ENCODE peak calls at places on chromosomes 16 and 17, in ten cellular contexts. N, Y, I, H, L, G, W, A, D and U are unnamed samples.

GRCh38 chr16:57773680-57774295 is 28.5 kb downstream of the KIFC3 start:
- DNase-seq in A (peak), D (no peak), W (no peak), N (no peak), I (no peak), L (no peak), G (no peak), H (no peak), Y (no peak), U (no peak)

GRCh38 chr16:14284930-14285541 is 213.9 kb downstream of the MRTFB start:
- DNase-seq in L (peak), I (no peak), A (no peak), Y (peak), D (no peak), W (peak), N (no peak), G (peak), H (no peak), U (no peak)

GRCh38 chr17:69314246-69315030 is 12.5 kb downstream of the ABCA5 start:
- DNase-seq in H (no peak), I (no peak), N (no peak), D (no peak), A (no peak), L (no peak), W (no peak), G (peak), Y (peak), U (no peak)

GRCh38 chr16:68229431-68230175 is 6.3 kb downstream of the ESRP2 start:
- DNase-seq in W (peak), I (no peak), A (peak), H (peak), G (peak), D (peak), L (peak), Y (peak), N (no peak), U (no peak)

GRCh38 chr17:46960152-46960551 is 18.9 kb downstream of the RPRML start:
- DNase-seq in N (no peak), I (no peak), H (no peak), D (no peak), L (no peak), A (no peak), W (no peak), G (no peak), Y (no peak), U (no peak)

GRCh38 chr17:17514993-17515920 is 19.1 kb upstream of the RASD1 start:
- DNase-seq in D (no peak), A (peak), I (no peak), G (peak), N (peak), L (no peak), W (peak), H (no peak), Y (no peak), U (no peak)

GRCh38 chr17:36188891-36189306 is 7.7 kb downstream of the CCL3L1 start:
- DNase-seq in A (no peak), D (no peak), W (peak), N (no peak), G (no peak), Y (no peak), I (no peak), H (no peak), L (peak), U (peak)

GRCh38 chr17:48011405-48012150 is 26.0 kb downstream of the COPZ2 start:
- DNase-seq in N (no peak), A (peak), Y (peak), L (peak), I (no peak), D (peak), H (no peak), G (peak), W (peak), U (no peak)

GRCh38 chr17:71613996-71614395 is 506.8 kb upstream of the SOX9 start:
- DNase-seq in D (no peak), L (no peak), H (no peak), Y (no peak), A (no peak), G (no peak), N (no peak), W (no peak), I (no peak), U (no peak)

GRCh38 chr16:57245472-57246113 is 534 bp downstream of the ARL2BP start:
- DNase-seq in N (no peak), D (peak), G (peak), A (no peak), I (peak), W (no peak), H (no peak), Y (peak), L (peak), U (no peak)

GRCh38 chr17:50129946-50130777 is at the start of gene SAMD14:
- DNase-seq in N (no peak), I (no peak), L (no peak), D (peak), A (no peak), W (no peak), Y (peak), G (peak), H (peak), U (no peak)

GRCh38 chr16:85751665-85752501 is 987 bp upstream of the C16orf74 start:
- DNase-seq in L (no peak), Y (no peak), D (no peak), N (no peak), G (no peak), I (no peak), W (no peak), H (no peak), A (no peak), U (no peak)

GRCh38 chr16:74169687-74170522 is 126.7 kb upstream of the PSMD7 start:
- DNase-seq in H (no peak), D (no peak), L (no peak), A (no peak), W (peak), N (peak), I (no peak), Y (no peak), G (peak), U (no peak)

GRCh38 chr16:27690604-27691003 is 140.7 kb downstream of the KATNIP start:
- DNase-seq in W (peak), N (no peak), H (no peak), I (no peak), D (peak), A (no peak), L (peak), Y (peak), G (peak), U (peak)

GRCh38 chr17:81392909-81393654 is 2.2 kb upstream of the BAHCC1 start:
- DNase-seq in D (no peak), G (no peak), A (no peak), H (no peak), I (no peak), L (no peak), Y (peak), W (no peak), N (no peak), U (no peak)

GRCh38 chr17:48577330-48577945 is 712 bp downstream of the HOXB4 start:
- DNase-seq in D (peak), A (no peak), I (no peak), W (no peak), G (peak), N (no peak), Y (no peak), L (no peak), H (no peak), U (no peak)

GRCh38 chr16:66354321-66354854 is 12.1 kb upstream of the CDH5 start:
- DNase-seq in H (no peak), N (no peak), Y (no peak), A (no peak), G (no peak), D (no peak), W (no peak), I (no peak), L (no peak), U (no peak)

GRCh38 chr17:82198092-82198491 is 14.6 kb downstream of the CCDC57 start:
- DNase-seq in G (no peak), I (no peak), H (no peak), W (no peak), A (no peak), L (peak), D (no peak), N (no peak), Y (no peak), U (no peak)

GRCh38 chr17:9809409-9809808 is 12.5 kb downstream of the GSG1L2 start:
- DNase-seq in G (no peak), I (no peak), A (no peak), D (no peak), H (no peak), Y (no peak), L (no peak), W (no peak), N (no peak), U (no peak)

GRCh38 chr16:1708768-1709180 is 2.8 kb downstream of the MAPK8IP3 start:
- DNase-seq in D (no peak), L (no peak), H (no peak), W (peak), Y (no peak), N (peak), I (peak), A (peak), G (no peak), U (peak)

GRCh38 chr17:37830151-37830993 is 85.5 kb upstream of the HNF1B start:
- DNase-seq in A (peak), W (no peak), I (no peak), G (no peak), L (no peak), D (no peak), Y (no peak), N (no peak), H (no peak), U (no peak)

GRCh38 chr17:73211745-73212144 is 18.9 kb downstream of the COG1 start:
- DNase-seq in H (peak), D (no peak), A (no peak), W (peak), L (no peak), Y (peak), I (no peak), N (no peak), G (no peak), U (peak)

GRCh38 chr16:72937360-72937759 is 110.6 kb downstream of the ZFHX3 start:
- DNase-seq in N (no peak), L (no peak), G (no peak), Y (peak), D (no peak), A (no peak), W (no peak), I (no peak), H (no peak), U (no peak)

GRCh38 chr17:39212200-39212810 is 12.2 kb downstream of the RPL19 start:
- DNase-seq in G (no peak), H (no peak), L (no peak), A (no peak), N (no peak), W (no peak), D (no peak), Y (no peak), I (peak), U (no peak)

GRCh38 chr16:88293097-88293496 is 89.7 kb upstream of the ZNF469 start:
- DNase-seq in G (no peak), Y (no peak), N (no peak), D (no peak), W (no peak), I (no peak), H (no peak), A (no peak), L (no peak), U (no peak)

GRCh38 chr17:56350592-56350991 is 197.3 kb downstream of the ANKFN1 start:
- DNase-seq in H (no peak), Y (no peak), D (no peak), W (no peak), I (no peak), G (no peak), N (no peak), A (no peak), L (no peak), U (no peak)

GRCh38 chr17:45231481-45232116 is 9.9 kb downstream of the FMNL1 start:
- DNase-seq in G (no peak), W (no peak), A (no peak), H (no peak), L (no peak), Y (peak), D (peak), I (no peak), N (no peak), U (no peak)

GRCh38 chr16:3879258-3879886 is 1.1 kb downstream of the CREBBP start:
- DNase-seq in L (peak), D (peak), G (no peak), A (no peak), W (no peak), I (no peak), Y (peak), H (peak), N (no peak), U (no peak)

GRCh38 chr17:11264183-11264871 is 23.3 kb downstream of the SHISA6 start:
- DNase-seq in I (no peak), L (no peak), Y (no peak), W (no peak), H (no peak), D (no peak), G (no peak), N (no peak), A (peak), U (no peak)

GRCh38 chr16:51849715-51850114 is 697.2 kb downstream of the TOX3 start:
- DNase-seq in L (no peak), Y (no peak), N (no peak), D (no peak), I (no peak), A (no peak), G (no peak), W (no peak), H (no peak), U (no peak)

GRCh38 chr16:54822502-54823291 is 108.0 kb upstream of the IRX5 start:
- DNase-seq in D (no peak), G (no peak), L (no peak), Y (no peak), H (no peak), I (no peak), W (no peak), A (no peak), N (no peak), U (no peak)

GRCh38 chr17:45270828-45271418 is 9.0 kb upstream of the SPATA32 start:
- DNase-seq in A (no peak), L (peak), Y (peak), G (no peak), N (no peak), H (peak), I (no peak), D (no peak), W (peak), U (peak)

GRCh38 chr16:83998091-83998490 is 30.0 kb downstream of the NECAB2 start:
- DNase-seq in A (no peak), G (no peak), N (no peak), D (no peak), Y (no peak), I (no peak), H (no peak), W (no peak), L (no peak), U (no peak)

GRCh38 chr16:86569843-86570447 is 3.3 kb downstream of the FOXC2 start:
- DNase-seq in I (no peak), A (no peak), H (no peak), Y (peak), D (no peak), L (no peak), G (no peak), W (no peak), N (no peak), U (no peak)